ENCODE peak calls at places on chromosomes 13 and 19, in eight cellular contexts. J is hepatocyte, C is PC-3, H is neural progenitor cell, Z is HCT116, T is GM23248, I is GM23338, S is SK-N-SH. V is an unnamed sample. For H3K27me3, the result is how much of the 10 kb centered on the place peaks cover.

GRCh38 chr13:31927219-31927653 is 104.3 kb upstream of the FRY start:
- DNase-seq in I (peak), C (no peak), T (no peak), S (no peak), J (peak), H (peak), Z (no peak), V (no peak)

GRCh38 chr19:39177736-39178135 is 19.0 kb upstream of the NCCRP1 start:
- DNase-seq in Z (no peak), I (no peak), J (no peak), T (no peak), H (no peak), C (no peak), S (no peak), V (no peak)

GRCh38 chr19:50378863-50379236 is 2.6 kb downstream of the NR1H2 start:
- DNase-seq in T (no peak), I (no peak), J (no peak), Z (no peak), S (no peak), C (no peak), H (no peak), V (no peak)

GRCh38 chr13:41915096-41915495 is 45.8 kb downstream of the VWA8 start:
- DNase-seq in I (no peak), H (no peak), Z (no peak), C (no peak), T (peak), J (no peak), S (no peak), V (no peak)

GRCh38 chr19:19696386-19696785 is 27.7 kb downstream of the ZNF101 start:
- DNase-seq in S (no peak), H (no peak), J (no peak), I (peak), T (no peak), Z (no peak), C (no peak), V (no peak)

GRCh38 chr13:33509642-33510229 is 224.2 kb upstream of the STARD13 start:
- DNase-seq in T (peak), Z (no peak), J (no peak), H (peak), S (no peak), C (peak), I (no peak), V (no peak)

GRCh38 chr13:66895780-66896179 is 334.4 kb downstream of the PCDH9 start:
- DNase-seq in Z (no peak), C (no peak), S (peak), H (peak), J (no peak), T (no peak), I (no peak), V (no peak)

GRCh38 chr19:38211206-38211605 is 12.8 kb downstream of the DPF1 start:
- DNase-seq in S (peak), Z (no peak), I (peak), J (peak), C (no peak), H (peak), T (peak), V (no peak)

GRCh38 chr19:46297700-46298476 is 1.0 kb downstream of the HIF3A start:
- DNase-seq in S (peak), H (peak), J (peak), Z (no peak), T (no peak), C (no peak), I (no peak), V (no peak)

GRCh38 chr13:75194717-75195116 is 287.3 kb downstream of the TBC1D4 start:
- DNase-seq in Z (no peak), J (no peak), T (no peak), H (no peak), I (no peak), C (no peak), S (no peak), V (no peak)

GRCh38 chr13:50236898-50237318 is 221.7 kb downstream of the KCNRG start:
- DNase-seq in S (no peak), Z (no peak), C (no peak), I (no peak), H (no peak), J (no peak), T (no peak), V (no peak)

GRCh38 chr13:64429691-64430090 is 2800.4 kb downstream of the PCDH9 start:
- DNase-seq in H (no peak), J (no peak), I (no peak), C (no peak), T (no peak), Z (no peak), S (no peak), V (no peak)

GRCh38 chr13:64423467-64423866 is 2806.7 kb downstream of the PCDH9 start:
- DNase-seq in C (no peak), I (no peak), H (no peak), T (no peak), J (no peak), Z (no peak), S (no peak), V (no peak)

GRCh38 chr13:64428196-64428595 is 2801.9 kb downstream of the PCDH9 start:
- DNase-seq in J (no peak), Z (no peak), T (no peak), H (peak), C (peak), S (no peak), I (no peak), V (no peak)
- TF ChIP-seq EZH2phosphoT487 in J (no peak), Z (no peak), T (no peak), H (no peak), C (no peak), S (no peak), I (no peak), V (no peak)

DNA sequence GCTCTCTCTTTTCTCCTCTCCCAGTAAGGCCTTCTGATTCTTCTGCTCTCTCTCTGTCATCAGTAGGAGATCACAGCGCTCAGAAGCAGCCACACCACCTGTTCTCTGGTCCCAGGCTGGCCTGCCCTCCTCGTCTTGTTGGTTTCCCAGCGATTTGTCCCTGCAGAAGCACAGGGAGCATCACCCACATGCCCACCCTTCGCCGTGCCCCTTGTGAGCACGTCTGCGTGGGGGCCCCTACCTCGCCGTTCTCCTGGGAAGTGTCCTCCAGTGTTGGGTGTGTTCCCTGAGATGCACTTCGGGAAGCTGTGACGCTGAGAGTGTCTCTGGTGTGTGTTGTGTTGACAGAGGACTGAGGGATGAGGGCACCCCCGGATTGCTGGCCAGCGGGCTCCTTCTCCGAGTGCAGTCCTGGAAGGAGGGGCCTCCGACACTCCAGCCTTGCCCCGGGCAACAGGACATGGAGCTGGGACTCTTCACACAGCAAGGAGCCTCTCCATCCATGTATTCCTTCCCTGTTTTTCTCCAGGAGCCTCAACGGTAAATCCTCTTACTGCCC is 61.2 kb downstream of the SOX1 start:
- DNase-seq in S (no peak), T (no peak), Z (no peak), H (no peak), J (no peak), I (no peak), C (no peak), V (no peak)
- H3K27me3 ChIP-seq in S (half or more), T (under half), Z (under half), H (under half), J (under half), I (under half), C (half or more), V (under half)

DNA sequence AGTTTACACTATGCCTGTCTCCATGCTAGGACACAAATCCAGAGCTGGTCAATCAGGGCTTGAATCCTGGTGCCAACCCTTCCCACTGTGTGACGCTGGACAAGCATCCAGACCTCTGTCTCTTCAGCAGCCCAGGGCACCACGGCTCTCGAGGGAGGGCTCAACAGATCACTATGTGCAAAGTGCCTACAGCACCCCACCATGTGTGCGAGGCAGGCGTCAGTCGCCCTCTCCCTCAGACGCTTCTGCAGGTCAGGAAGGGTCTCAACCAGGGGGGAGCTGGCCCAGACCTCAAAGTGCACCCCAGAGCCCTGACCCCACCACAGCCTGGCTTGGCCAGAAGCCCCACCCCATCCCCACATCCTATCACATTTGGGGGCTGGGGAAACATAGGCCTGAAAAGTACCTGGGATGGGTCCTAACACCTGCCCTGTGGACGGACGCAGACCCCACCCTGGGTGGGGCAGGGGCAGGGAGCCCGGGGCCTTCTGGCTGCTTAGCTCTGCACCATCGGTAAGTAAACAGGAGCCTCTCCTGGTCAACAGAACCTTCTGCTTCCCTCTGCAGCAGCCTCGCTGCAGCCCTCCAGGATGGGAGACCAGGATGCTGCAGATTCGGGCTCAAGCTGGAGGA is 2.9 kb upstream of the C2CD4C start:
- DNase-seq in I (no peak), J (no peak), C (no peak), S (no peak), T (no peak), Z (no peak), H (no peak), V (no peak)
- TF ChIP-seq EZH2phosphoT487 in I (no peak), J (no peak), C (no peak), S (no peak), T (no peak), Z (no peak), H (no peak), V (no peak)

DNA sequence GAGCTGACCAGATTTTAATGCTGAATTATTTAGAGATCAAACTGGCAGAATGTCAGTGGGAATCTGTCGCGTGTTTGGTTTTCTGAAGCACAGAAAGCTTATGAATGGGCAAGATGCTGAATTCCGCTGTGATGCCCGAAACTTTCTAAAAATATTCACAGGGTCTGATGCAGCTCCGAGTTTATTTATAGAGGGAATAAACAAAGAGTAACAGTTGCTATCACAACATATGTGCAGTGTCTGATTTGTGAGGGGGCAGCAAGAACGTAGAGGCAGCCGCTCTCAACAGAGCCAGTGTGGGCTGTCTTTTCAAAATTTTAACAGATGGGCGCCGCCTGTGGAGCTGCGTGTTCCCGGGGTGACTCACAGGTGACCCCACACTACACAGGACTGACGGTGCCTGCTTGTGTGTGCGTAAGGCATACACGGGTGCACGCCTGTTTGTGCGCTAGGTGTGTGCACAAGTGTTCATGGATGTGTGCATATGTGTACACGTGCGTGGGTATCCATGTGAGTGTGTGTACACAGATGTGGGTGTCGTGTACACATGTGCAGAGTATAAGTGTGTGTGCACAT is 92.8 kb upstream of the SOX1 start:
- DNase-seq in I (no peak), H (no peak), C (no peak), Z (no peak), J (no peak), S (no peak), T (no peak), V (no peak)
- H3K27me3 ChIP-seq in I (under half), H (under half), C (under half), Z (under half), J (under half), S (under half), T (under half), V (under half)

DNA sequence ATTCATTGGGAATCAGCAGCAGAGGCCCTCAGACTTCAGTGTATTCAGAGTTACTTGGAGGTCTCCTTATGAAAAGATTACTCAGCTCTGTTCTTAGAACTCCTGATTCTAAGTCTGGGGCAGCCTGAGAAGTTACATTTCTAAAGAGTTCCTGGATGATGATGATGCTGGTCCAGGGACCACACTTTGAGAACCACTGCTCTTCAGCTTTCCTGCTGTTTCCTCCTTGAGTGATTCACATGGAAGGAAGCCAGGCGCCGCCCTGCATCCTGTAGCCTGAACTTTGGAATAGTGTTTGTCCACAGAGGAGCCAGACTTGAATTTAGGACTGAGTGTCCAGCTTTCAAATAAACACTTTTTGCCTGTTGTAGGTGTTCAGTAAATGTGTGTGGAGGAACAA is 2.9 kb downstream of the CEBPG start:
- DNase-seq in S (no peak), C (peak), H (no peak), Z (peak), I (no peak), J (peak), T (peak), V (no peak)
- TF ChIP-seq EZH2phosphoT487 in S (no peak), C (no peak), H (no peak), Z (no peak), I (no peak), J (no peak), T (no peak), V (no peak)

DNA sequence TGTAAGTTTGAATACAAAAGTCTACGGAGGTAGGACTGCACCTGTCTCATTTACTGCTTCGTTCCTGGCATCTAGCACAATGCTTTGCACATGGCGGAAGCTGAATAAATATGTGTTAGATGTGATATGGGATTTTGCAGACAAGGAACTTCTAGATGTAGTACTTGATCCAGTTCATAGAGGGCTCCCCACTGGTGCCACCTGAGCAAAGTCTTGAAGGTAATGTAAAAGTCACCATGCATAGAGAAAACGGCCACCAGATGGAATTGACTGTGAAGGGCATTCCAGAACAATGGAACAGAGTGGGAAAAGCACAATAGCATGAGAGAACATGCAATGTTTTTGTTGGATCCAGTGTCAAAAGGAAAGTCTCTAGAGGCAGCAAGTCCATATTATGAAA is 209.3 kb downstream of the HS6ST3 start:
- DNase-seq in H (no peak), S (no peak), C (peak), J (no peak), I (no peak), Z (no peak), T (no peak), V (no peak)
- H3K27me3 ChIP-seq in H (under half), S (under half), C (under half), J (under half), I (under half), Z (under half), T (under half), V (under half)

DNA sequence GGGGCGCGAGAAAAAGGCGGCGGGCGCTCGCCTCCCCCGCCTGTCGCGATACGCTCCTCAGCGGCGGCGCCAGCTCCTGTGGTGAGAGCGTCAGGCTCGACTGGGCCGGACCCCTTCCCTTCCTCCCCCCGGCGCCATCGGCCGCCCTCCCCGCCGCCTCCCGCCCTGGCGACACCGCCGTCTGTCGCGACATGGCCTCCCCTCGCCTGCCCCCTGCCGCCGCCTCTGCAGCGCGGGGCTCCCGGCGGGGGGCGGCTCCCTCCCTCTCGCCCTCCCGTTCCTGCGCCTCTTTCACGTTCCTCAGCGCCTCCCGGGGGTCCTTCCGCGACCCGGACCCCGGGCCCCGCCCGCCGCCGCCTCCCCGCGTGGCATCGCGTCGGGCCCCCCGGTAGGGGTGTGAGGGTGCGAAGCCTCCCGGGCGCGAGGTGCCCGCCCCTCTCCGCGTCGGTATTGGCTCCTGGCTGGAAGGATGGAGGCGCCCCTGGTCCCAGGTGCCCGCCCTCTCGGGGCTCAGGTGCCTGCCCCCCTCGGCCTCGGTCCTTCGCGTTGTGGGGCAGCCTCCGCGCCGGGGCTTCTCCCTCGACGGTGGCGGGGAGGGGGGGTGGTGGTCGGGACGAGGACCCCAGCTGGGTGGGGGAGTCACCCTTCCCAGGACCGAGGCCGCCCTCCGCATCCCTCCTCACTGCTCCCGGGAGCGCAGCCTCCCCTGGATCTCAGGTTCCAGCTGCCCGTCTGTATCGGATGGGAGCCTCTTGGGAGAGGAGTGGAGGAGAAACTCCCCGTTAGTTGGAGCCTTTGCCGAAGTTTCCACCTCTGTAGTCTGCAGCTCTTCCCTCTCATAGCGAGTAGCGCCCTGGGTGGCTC is 583 bp downstream of the CNOT3 start:
- DNase-seq in J (peak), C (no peak), T (peak), I (peak), H (peak), Z (no peak), S (peak), V (peak)
- TF ChIP-seq EZH2phosphoT487 in J (no peak), C (no peak), T (no peak), I (no peak), H (no peak), Z (no peak), S (no peak), V (no peak)

DNA sequence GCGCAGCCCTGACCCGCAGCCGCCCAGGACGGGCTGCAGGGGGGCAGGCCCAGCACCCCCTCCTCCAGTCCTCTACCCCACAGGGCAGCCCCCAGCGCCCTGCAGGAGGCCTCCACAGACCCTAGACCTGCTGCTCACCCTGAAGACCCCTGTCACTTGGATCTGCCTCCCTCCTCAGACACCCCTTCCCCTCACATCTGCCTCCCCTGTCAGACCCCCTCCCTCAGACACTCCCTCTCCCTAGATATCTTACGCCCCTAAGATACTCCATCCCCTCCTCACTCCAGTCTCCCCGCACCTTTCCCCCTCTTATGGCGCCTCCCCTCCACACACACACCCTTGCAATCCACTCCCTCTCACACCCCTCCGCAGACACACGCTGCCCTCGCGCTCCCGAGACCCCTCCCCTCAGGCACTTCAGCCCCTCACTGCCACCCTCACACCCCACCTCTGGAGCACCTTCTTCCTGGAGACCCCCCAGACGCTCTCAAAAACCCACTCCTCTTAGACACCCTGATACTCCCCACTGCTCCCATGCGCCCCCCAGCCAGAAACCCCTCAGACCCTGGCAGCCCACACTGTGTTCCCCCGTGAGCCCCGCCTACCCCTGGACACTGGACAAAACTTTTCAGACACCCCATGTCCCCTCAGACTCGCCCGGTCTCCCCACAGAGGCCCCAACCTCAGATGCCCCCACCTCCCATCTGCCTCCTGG is 14.6 kb downstream of the ERFL start:
- DNase-seq in H (no peak), J (no peak), S (no peak), C (no peak), I (peak), Z (no peak), T (no peak), V (no peak)
- H3K27me3 ChIP-seq in H (half or more), J (half or more), S (under half), C (under half), I (half or more), Z (under half), T (under half), V (half or more)

V was measured in MM.1S.